ENCODE peak calls at places on chromosomes 1 and 21, in six cellular contexts. H is SK-N-SH, E is sigmoid colon, K is A549, J is stomach, L is tibial nerve. U is an unnamed sample.

GRCh38 chr1:79396901-79397300 is 390.4 kb upstream of the ADGRL4 start:
- DNase-seq in H (no peak), E (no peak), K (no peak), J (no peak), L (no peak), U (no peak)

GRCh38 chr1:180560200-180560867 is 1.6 kb downstream of the OVAAL start:
- DNase-seq in H (no peak), E (no peak), K (peak; percentile 16), J (peak; percentile 44), L (no peak), U (no peak)

GRCh38 chr21:37700641-37701202 is 215.5 kb downstream of the KCNJ6 start:
- DNase-seq in H (peak; percentile 76), E (no peak), K (peak; percentile 63), J (no peak), L (no peak), U (no peak)

GRCh38 chr1:187070076-187070475 is 241.3 kb downstream of the PLA2G4A start:
- DNase-seq in H (no peak), E (no peak), K (no peak), J (no peak), L (no peak), U (no peak)

GRCh38 chr1:7229696-7230095 is 444.4 kb downstream of the CAMTA1 start:
- DNase-seq in H (peak; percentile 31), E (no peak), K (no peak), J (no peak), L (no peak), U (no peak)

GRCh38 chr1:1205769-1206375 is 520 bp downstream of the TNFRSF18 start:
- DNase-seq in H (peak; percentile 51), E (no peak), K (no peak), J (no peak), L (no peak), U (no peak)

GRCh38 chr1:65948609-65949229 is 156.0 kb downstream of the PDE4B start:
- DNase-seq in H (no peak), E (no peak), K (no peak), J (no peak), L (no peak), U (no peak)

GRCh38 chr21:37443683-37444082 is 77.1 kb downstream of the DYRK1A start:
- DNase-seq in H (no peak), E (no peak), K (no peak), J (no peak), L (no peak), U (no peak)

GRCh38 chr1:17521946-17522612 is 17.4 kb upstream of the ARHGEF10L start:
- DNase-seq in H (no peak), E (no peak), K (no peak), J (no peak), L (no peak), U (no peak)

GRCh38 chr1:177915641-177916040 is 54.2 kb downstream of the SEC16B start:
- DNase-seq in H (no peak), E (no peak), K (no peak), J (no peak), L (no peak), U (no peak)

GRCh38 chr1:70930062-70930461 is 117.6 kb downstream of the PTGER3 start:
- DNase-seq in H (no peak), E (no peak), K (no peak), J (no peak), L (no peak), U (no peak)

GRCh38 chr1:183318433-183318832 is 99.7 kb downstream of the NMNAT2 start:
- DNase-seq in H (no peak), E (peak; percentile 95), K (peak; percentile 48), J (peak; percentile 42), L (peak; percentile 82), U (peak; percentile 79)

DNA sequence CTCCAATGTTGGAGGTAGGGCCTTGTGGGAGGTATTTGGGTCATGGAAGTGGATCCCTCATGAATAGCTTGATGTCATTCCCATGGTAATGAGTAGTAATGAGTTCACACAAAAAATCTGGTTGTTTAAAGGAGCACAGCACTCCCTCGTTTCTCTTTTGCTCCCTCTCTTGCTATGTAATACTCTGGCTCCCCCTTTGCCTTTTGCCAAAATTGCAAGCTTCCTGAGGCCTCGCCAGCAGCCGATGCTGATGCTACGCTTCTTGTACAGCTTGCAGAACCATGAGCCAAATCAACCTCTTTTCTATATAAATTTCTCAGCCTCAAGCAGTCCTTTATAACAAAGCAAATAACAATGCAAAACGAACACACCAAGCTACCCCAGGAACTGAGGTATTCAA is 80.9 kb downstream of the LHX9 start:
- DNase-seq in H (no peak), E (no peak), K (no peak), J (no peak), L (no peak), U (no peak)
- TF ChIP-seq CTCF in H (no peak), E (no peak), K (no peak), J (no peak), L (no peak), U (no peak)

DNA sequence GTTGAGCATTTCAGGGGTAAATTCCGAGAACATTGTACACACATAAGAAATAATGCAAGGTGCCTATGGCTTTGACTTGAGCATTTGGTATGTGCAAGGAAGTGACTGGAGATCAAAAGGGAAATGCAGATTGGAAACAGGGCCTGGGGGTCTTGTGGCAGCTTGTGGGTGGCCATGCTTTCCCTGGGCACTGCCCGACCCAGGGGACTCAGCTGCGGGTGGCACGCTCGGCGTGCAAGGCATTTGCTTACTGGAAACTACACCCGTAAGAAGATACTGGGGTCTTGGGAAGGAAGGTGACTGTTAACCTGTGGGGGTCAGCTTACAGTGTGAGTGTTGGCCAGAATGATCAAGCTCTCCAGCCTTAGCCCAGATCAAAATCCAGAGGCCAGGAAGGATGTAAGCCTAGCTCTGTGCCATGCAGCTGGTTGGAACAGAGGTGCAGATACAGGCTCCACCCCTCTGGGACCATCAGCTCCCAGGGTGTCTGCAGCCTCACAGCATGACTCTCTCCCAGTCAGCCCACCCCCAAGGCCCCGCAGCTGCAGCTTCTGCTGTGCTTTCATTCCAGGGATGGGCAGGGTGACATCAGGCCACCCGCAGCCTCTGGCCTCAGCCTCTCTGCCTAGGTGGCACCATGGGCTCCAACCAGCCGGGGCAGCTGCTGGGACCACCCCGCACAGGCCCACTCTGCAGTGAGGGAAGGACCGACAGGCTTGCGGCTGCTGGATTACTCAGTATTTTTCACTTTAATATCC is 55.1 kb downstream of the KIF26B start:
- DNase-seq in H (peak; percentile 80), E (no peak), K (no peak), J (no peak), L (no peak), U (no peak)
- TF ChIP-seq EP300 in H (no peak), E (no peak), K (no peak), J (no peak), L (no peak), U (no peak)

DNA sequence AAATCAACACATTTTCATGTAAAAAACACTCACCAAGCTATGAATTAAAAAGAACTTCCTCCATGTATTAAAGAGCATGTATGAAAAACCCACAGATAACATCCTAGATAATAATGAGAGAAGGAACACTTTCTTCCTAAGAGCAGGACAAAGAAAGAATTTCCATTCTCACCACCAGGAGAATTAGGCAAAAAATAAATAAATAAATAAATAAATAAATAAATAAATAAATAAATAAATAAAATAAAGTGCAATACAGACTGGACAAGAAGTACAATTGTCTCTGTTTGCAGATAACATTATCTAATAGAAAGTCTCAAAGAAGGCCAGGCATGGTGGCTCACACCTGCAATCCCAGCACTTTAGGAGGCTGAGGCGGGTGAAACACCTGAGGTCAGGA is 218.2 kb downstream of the BRINP3 start:
- DNase-seq in H (no peak), E (no peak), K (no peak), J (no peak), L (no peak), U (no peak)
- H3K4me1 ChIP-seq in H (no peaks in the 10 kb centered on the region), E (no peaks in the 10 kb centered on the region), K (no peaks in the 10 kb centered on the region), J (no peaks in the 10 kb centered on the region), L (no peaks in the 10 kb centered on the region), U (no peaks in the 10 kb centered on the region)

DNA sequence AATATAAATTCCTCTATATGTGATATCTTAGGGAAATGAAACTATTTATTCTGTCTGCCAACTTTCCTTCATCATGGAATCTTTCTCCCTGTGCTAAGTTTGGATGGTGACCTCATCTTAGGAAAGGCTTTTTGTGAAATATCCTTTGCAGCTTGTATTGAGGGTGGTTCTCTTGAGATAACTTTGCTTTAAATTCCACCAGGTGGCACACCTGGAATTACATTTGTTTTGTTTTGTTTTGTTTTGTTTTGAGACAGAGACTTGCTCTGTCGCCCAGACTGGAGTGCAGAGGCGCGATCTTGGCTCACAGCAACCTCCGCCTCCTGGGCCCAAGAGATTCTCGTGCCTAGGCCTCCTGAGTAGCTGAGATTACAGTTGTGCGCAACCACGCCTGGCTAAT is 7.6 kb upstream of the CD1A start:
- DNase-seq in H (no peak), E (no peak), K (no peak), J (no peak), L (no peak), U (no peak)
- TF ChIP-seq CTCF in H (no peak), E (no peak), K (no peak), J (no peak), L (no peak), U (no peak)